ENCODE peak calls at places on chromosomes 3 and 15, in nine cellular contexts. S is hepatocyte; W is cardiac muscle cell; L is substantia nigra; U is OCI-LY7; X is CD8-positive, alpha-beta memory T cell; N is CD4-positive, CD25-positive, alpha-beta regulatory T cell; B is left lung; J is GM23338. G is an unnamed sample.

GRCh38 chr3:161274691-161275298 is 53.7 kb downstream of the NMD3 start:
- DNase-seq in S (peak; percentile 20), W (peak; percentile 33), L (no peak), U (peak; percentile 66), X (peak; percentile 51), N (peak; percentile 22), B (no peak), J (peak; percentile 78), G (no peak)

GRCh38 chr15:94042163-94042954 is 189.0 kb upstream of the MCTP2 start:
- DNase-seq in S (peak; percentile 36), W (no peak), L (no peak), U (no peak), X (no peak), N (no peak), B (no peak), J (no peak), G (no peak)

GRCh38 chr3:94647131-94647530 is 584.3 kb downstream of the NSUN3 start:
- DNase-seq in S (no peak), W (no peak), L (no peak), U (no peak), X (no peak), N (no peak), B (no peak), J (no peak), G (no peak)

GRCh38 chr3:61251174-61251972 is at the start of gene FHIT:
- DNase-seq in S (peak; percentile 97), W (peak; percentile 98), L (peak; percentile 88), U (peak; percentile 96), X (peak; percentile 91), N (peak; percentile 87), B (peak; percentile 93), J (peak; percentile 99), G (peak; percentile 87)

GRCh38 chr3:59772416-59773408 is 722.9 kb upstream of the CFAP20DC start:
- DNase-seq in S (no peak), W (peak; percentile 41), L (no peak), U (no peak), X (peak; percentile 67), N (peak; percentile 52), B (no peak), J (no peak), G (no peak)

GRCh38 chr15:87741350-87741749 is 515.2 kb downstream of the NTRK3 start:
- DNase-seq in S (peak; percentile 22), W (no peak), L (no peak), U (no peak), X (no peak), N (no peak), B (no peak), J (no peak), G (no peak)

GRCh38 chr3:4290272-4290893 is 12.8 kb upstream of the SETMAR start:
- DNase-seq in S (peak; percentile 45), W (peak; percentile 49), L (no peak), U (peak; percentile 43), X (peak; percentile 54), N (peak; percentile 34), B (no peak), J (peak; percentile 55), G (no peak)

GRCh38 chr3:60542981-60543380 is 708.3 kb downstream of the FHIT start:
- DNase-seq in S (peak; percentile 36), W (no peak), L (no peak), U (no peak), X (no peak), N (no peak), B (no peak), J (no peak), G (no peak)

GRCh38 chr3:179706233-179706632 is 53.4 kb downstream of the USP13 start:
- DNase-seq in S (no peak), W (no peak), L (no peak), U (no peak), X (no peak), N (no peak), B (no peak), J (no peak), G (no peak)

GRCh38 chr15:82146990-82147461 is 101.2 kb upstream of the MEX3B start:
- DNase-seq in S (peak; percentile 25), W (no peak), L (no peak), U (no peak), X (no peak), N (no peak), B (no peak), J (no peak), G (no peak)

GRCh38 chr3:107581230-107581629 is 58.5 kb downstream of the BBX start:
- DNase-seq in S (no peak), W (no peak), L (no peak), U (no peak), X (no peak), N (no peak), B (no peak), J (no peak), G (no peak)

GRCh38 chr3:51380601-51381332 is 4.3 kb upstream of the MANF start:
- DNase-seq in S (no peak), W (no peak), L (no peak), U (no peak), X (no peak), N (no peak), B (peak; percentile 71), J (no peak), G (peak; percentile 51)

GRCh38 chr15:77507151-77507847 is 86.6 kb downstream of the HMG20A start:
- DNase-seq in S (no peak), W (no peak), L (peak; percentile 27), U (no peak), X (no peak), N (no peak), B (no peak), J (no peak), G (no peak)
- H3K27ac ChIP-seq in S (no peak overlapping the region), W (no peak overlapping the region), L (peak overlapping the region; percentile 96), U (no peak overlapping the region), X (no peak overlapping the region), N (no peak overlapping the region), B (peak overlapping the region; percentile 59), J (no peak overlapping the region), G (peak overlapping the region; percentile 66)

DNA sequence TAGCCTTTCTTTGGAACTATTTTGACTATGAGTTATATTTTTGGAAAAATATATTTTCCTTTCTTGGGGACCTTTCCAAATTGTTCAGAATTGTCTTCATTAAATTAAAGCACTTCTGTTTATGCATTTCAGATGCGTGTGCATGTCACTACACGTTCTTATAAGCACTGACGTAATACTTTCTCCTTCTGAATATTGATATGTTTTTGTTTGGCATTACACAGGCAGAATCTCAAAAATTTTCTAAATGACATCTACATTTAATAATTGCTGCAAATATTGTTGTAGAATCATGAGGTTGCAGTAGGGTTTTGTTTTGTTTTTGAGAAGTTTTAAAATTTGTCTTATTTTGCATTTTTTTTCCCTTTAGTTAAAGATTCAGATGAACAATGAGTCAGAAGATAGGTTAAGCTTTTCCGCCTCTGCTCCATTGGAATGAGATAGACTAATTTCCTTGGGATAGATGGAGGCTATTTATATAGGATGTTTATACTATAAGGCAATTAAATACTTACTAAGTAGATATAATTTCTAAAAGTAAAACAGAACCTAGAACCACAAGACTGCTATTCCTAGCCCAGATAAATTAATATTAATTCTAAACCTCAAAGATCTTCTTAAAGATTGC is 110.8 kb downstream of the MBNL1 start:
- DNase-seq in S (no peak), W (no peak), L (no peak), U (no peak), X (no peak), N (no peak), B (no peak), J (no peak), G (no peak)
- H3K27ac ChIP-seq in S (no peak overlapping the region), W (no peak overlapping the region), L (peak overlapping the region; percentile 79), U (no peak overlapping the region), X (no peak overlapping the region), N (peak overlapping the region; percentile 63), B (peak overlapping the region; percentile 29), J (no peak overlapping the region), G (peak overlapping the region; percentile 56)

DNA sequence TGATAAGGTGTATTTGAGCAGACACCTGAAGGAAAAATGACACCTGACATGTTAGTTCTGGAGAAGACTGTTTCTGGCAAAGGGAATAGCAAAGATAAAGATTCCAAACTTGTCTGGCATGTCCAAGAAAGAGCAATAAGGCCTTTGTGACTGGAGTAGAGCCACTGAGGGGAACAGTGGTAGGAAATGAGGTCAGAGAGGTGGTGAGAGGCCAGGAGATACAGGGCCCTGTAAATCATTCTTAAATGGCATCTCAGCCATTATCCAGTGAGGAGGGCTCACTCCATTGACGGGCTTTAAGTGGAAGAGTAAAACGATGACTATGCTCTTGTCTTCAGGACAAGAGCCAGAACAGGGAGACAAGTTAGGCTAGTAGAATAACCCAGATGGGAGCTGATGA is 4.5 kb downstream of the SLC49A4 start:
- DNase-seq in S (no peak), W (no peak), L (no peak), U (no peak), X (no peak), N (no peak), B (no peak), J (no peak), G (no peak)
- H3K27ac ChIP-seq in S (no peak overlapping the region), W (no peak overlapping the region), L (no peak overlapping the region), U (no peak overlapping the region), X (no peak overlapping the region), N (no peak overlapping the region), B (no peak overlapping the region), J (no peak overlapping the region), G (no peak overlapping the region)

GRCh38 chr15:60691508-60692047 is 212.6 kb upstream of the ICE2 start:
- DNase-seq in S (no peak), W (no peak), L (no peak), U (no peak), X (no peak), N (no peak), B (no peak), J (no peak), G (no peak)

GRCh38 chr15:60685346-60685937 is 206.5 kb upstream of the ICE2 start:
- DNase-seq in S (no peak), W (no peak), L (no peak), U (no peak), X (no peak), N (no peak), B (no peak), J (no peak), G (no peak)

GRCh38 chr15:60695713-60696522 is 217.0 kb upstream of the ICE2 start:
- DNase-seq in S (no peak), W (no peak), L (no peak), U (no peak), X (peak; percentile 81), N (no peak), B (no peak), J (no peak), G (no peak)

DNA sequence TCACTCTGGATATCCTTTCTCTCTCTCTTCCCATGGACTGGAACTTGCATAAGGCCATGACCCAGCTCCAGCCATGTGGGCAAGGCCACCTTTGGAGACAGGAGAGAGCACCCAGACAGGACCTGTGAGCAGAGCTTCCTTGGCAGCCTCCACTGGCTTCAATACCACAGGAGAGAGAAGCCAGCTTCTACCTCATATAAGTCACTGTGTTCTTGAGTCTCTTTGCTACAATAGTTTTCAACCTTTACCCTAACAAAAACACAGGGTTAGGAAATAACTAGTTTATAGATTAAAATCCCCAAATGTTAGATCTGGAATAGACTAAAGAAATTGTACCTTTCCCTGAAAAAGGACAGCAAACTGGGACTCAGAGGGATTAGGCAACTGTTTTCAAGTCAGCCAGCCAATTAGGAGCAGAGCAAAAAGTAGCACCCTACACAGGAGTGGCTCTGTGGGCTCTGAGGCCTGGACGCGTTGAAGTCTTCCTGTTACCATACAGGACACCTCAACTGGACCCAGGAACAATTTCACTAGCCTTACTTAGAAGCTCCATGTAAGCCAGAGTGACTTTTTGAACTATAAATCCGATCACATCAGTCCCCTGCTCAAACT is 211.5 kb upstream of the ICE2 start:
- DNase-seq in S (no peak), W (no peak), L (no peak), U (no peak), X (no peak), N (no peak), B (no peak), J (no peak), G (no peak)
- H3K27ac ChIP-seq in S (no peak overlapping the region), W (no peak overlapping the region), L (no peak overlapping the region), U (no peak overlapping the region), X (no peak overlapping the region), N (no peak overlapping the region), B (no peak overlapping the region), J (no peak overlapping the region), G (no peak overlapping the region)

GRCh38 chr3:128620268-128620691 is 30.3 kb downstream of the RPN1 start:
- DNase-seq in S (no peak), W (no peak), L (no peak), U (no peak), X (no peak), N (no peak), B (no peak), J (no peak), G (no peak)
- H3K27ac ChIP-seq in S (no peak overlapping the region), W (no peak overlapping the region), L (no peak overlapping the region), U (no peak overlapping the region), X (no peak overlapping the region), N (no peak overlapping the region), B (no peak overlapping the region), J (no peak overlapping the region), G (no peak overlapping the region)

G was measured in ascending aorta.